ENCODE peak calls at places on chromosome 15, in six cellular contexts. B is IMR-90, L is mammary epithelial cell, D is neural progenitor cell, A is fibroblast of mammary gland, X is astrocyte of the cerebellum. T is an unnamed sample.

GRCh38 chr15:58361291-58361759 is 70.5 kb upstream of the LIPC start:
- DNase-seq in X (peak), D (no peak), B (peak), A (peak), L (no peak), T (peak)

GRCh38 chr15:101615986-101616848 is 36.0 kb downstream of the TM2D3 start:
- DNase-seq in D (peak), B (peak), X (peak), L (peak), A (peak), T (peak)

GRCh38 chr15:55649058-55649423 is 60.9 kb upstream of the PYGO1 start:
- DNase-seq in A (peak), L (peak), B (peak), X (peak), D (no peak), T (peak)

GRCh38 chr15:68583321-68583720 is 4.5 kb downstream of the CORO2B start:
- DNase-seq in A (no peak), X (no peak), L (no peak), B (no peak), D (no peak), T (no peak)

GRCh38 chr15:98686983-98687382 is 38.6 kb downstream of the IGF1R start:
- DNase-seq in D (no peak), A (no peak), X (no peak), B (no peak), L (no peak), T (no peak)

GRCh38 chr15:38154255-38154654 is 98.4 kb upstream of the SPRED1 start:
- DNase-seq in X (no peak), D (no peak), B (no peak), L (no peak), A (no peak), T (no peak)

GRCh38 chr15:80404719-80405553 is 754 bp downstream of the ARNT2 start:
- DNase-seq in X (no peak), B (peak), A (peak), L (no peak), D (peak), T (no peak)

GRCh38 chr15:56098230-56098899 is 105.0 kb upstream of the NEDD4 start:
- DNase-seq in L (no peak), D (no peak), A (no peak), B (peak), X (no peak), T (peak)

GRCh38 chr15:98151098-98151497 is 190.6 kb downstream of the ARRDC4 start:
- DNase-seq in B (no peak), X (no peak), D (no peak), A (no peak), L (peak), T (no peak)

GRCh38 chr15:78107471-78107870 is 15.1 kb downstream of the SH2D7 start:
- DNase-seq in D (no peak), B (no peak), A (no peak), L (no peak), X (no peak), T (no peak)

GRCh38 chr15:44775923-44776322 is 39.6 kb downstream of the TRIM69 start:
- DNase-seq in L (peak), A (peak), B (no peak), X (no peak), D (no peak), T (peak)

GRCh38 chr15:77416954-77417353 is 3.0 kb downstream of the PEAK1 start:
- DNase-seq in D (no peak), B (no peak), X (no peak), L (no peak), A (no peak), T (no peak)

GRCh38 chr15:39145854-39146253 is 435.0 kb upstream of the THBS1 start:
- DNase-seq in A (peak), D (no peak), L (no peak), B (peak), X (no peak), T (peak)

GRCh38 chr15:71485094-71485693 is 325.2 kb upstream of the NR2E3 start:
- DNase-seq in X (peak), L (no peak), A (no peak), D (peak), B (no peak), T (peak)

GRCh38 chr15:96767703-96768434 is 437.4 kb downstream of the NR2F2 start:
- DNase-seq in L (peak), D (no peak), B (no peak), X (no peak), A (no peak), T (peak)

GRCh38 chr15:100334456-100334855 is 7.3 kb downstream of the ADAMTS17 start:
- DNase-seq in X (no peak), L (no peak), B (no peak), A (no peak), D (no peak), T (no peak)

GRCh38 chr15:60095711-60096110 is 91.6 kb downstream of the FOXB1 start:
- DNase-seq in D (no peak), A (peak), X (no peak), L (no peak), B (peak), T (peak)

GRCh38 chr15:47817825-47818681 is 100.7 kb downstream of the SEMA6D start:
- DNase-seq in D (peak), B (no peak), L (no peak), A (no peak), X (no peak), T (no peak)

GRCh38 chr15:76299786-76300185 is 11.5 kb downstream of the ETFA start:
- DNase-seq in B (no peak), A (no peak), D (no peak), L (no peak), X (no peak), T (no peak)

GRCh38 chr15:86872782-86873181 is 793.1 kb downstream of the AGBL1 start:
- DNase-seq in A (no peak), L (no peak), B (no peak), D (no peak), X (no peak), T (no peak)

GRCh38 chr15:33083232-33084006 is 111.1 kb downstream of the FMN1 start:
- DNase-seq in D (no peak), B (peak), L (peak), X (peak), A (no peak), T (no peak)

GRCh38 chr15:62739507-62739906 is 303.0 kb upstream of the TPM1 start:
- DNase-seq in B (peak), A (peak), L (peak), X (no peak), D (no peak), T (peak)

GRCh38 chr15:82968066-82968465 is 15.5 kb upstream of the HOMER2 start:
- DNase-seq in X (peak), L (peak), B (no peak), D (no peak), A (peak), T (peak)

GRCh38 chr15:22968356-22968755 is 11.8 kb downstream of the CYFIP1 start:
- DNase-seq in X (peak), L (peak), A (peak), D (no peak), B (peak), T (peak)

GRCh38 chr15:90478981-90479481 is 50.7 kb upstream of the CRTC3 start:
- DNase-seq in D (no peak), L (peak), A (no peak), X (no peak), B (no peak), T (no peak)

GRCh38 chr15:33735637-33736247 is 232.6 kb upstream of the CHRM5 start:
- DNase-seq in A (peak), X (peak), L (peak), D (peak), B (peak), T (peak)

GRCh38 chr15:45763170-45763869 is 128.5 kb downstream of the SQOR start:
- DNase-seq in D (no peak), B (no peak), L (no peak), A (no peak), X (no peak), T (no peak)

GRCh38 chr15:85768595-85769168 is 26.0 kb downstream of the KLHL25 start:
- DNase-seq in X (no peak), A (no peak), D (no peak), B (no peak), L (no peak), T (no peak)

GRCh38 chr15:101449471-101450425 is 39.8 kb downstream of the PCSK6 start:
- DNase-seq in A (no peak), D (no peak), B (no peak), L (no peak), X (no peak), T (no peak)

GRCh38 chr15:45645026-45645980 is 10.5 kb downstream of the SQOR start:
- DNase-seq in A (peak), B (peak), X (no peak), D (no peak), L (peak), T (peak)

GRCh38 chr15:81888748-81889479 is 156.9 kb downstream of the MEX3B start:
- DNase-seq in D (no peak), X (peak), B (peak), A (no peak), L (no peak), T (peak)

GRCh38 chr15:93179704-93180103 is 90.7 kb upstream of the RGMA start:
- DNase-seq in B (no peak), L (no peak), A (no peak), D (peak), X (peak), T (no peak)

GRCh38 chr15:69697913-69698312 is 245.3 kb downstream of the RPLP1 start:
- DNase-seq in A (no peak), L (no peak), X (no peak), B (no peak), D (no peak), T (no peak)
- H3K4me3 ChIP-seq in A (no peak), L (no peak), X (no peak), B (no peak), D (no peak), T (no peak)

GRCh38 chr15:31930967-31931366 is 99.3 kb upstream of the CHRNA7 start:
- DNase-seq in A (no peak), D (no peak), B (no peak), X (no peak), L (no peak), T (no peak)
- H3K4me3 ChIP-seq in A (no peak), D (no peak), B (no peak), X (no peak), L (no peak), T (no peak)

GRCh38 chr15:66328721-66329220 is 27.7 kb downstream of the TIPIN start:
- DNase-seq in B (no peak), X (no peak), L (no peak), A (no peak), D (no peak), T (no peak)

GRCh38 chr15:66326051-66326450 is 30.4 kb downstream of the TIPIN start:
- DNase-seq in D (no peak), L (no peak), B (no peak), A (no peak), X (no peak), T (no peak)

GRCh38 chr15:66327736-66328135 is 28.7 kb downstream of the TIPIN start:
- DNase-seq in D (no peak), X (no peak), B (no peak), A (no peak), L (no peak), T (no peak)

GRCh38 chr15:66323312-66323928 is 30.1 kb downstream of the DIS3L start:
- DNase-seq in L (no peak), B (no peak), X (no peak), A (no peak), D (peak), T (no peak)
- H3K4me3 ChIP-seq in L (no peak), B (no peak), X (no peak), A (no peak), D (no peak), T (no peak)

DNA sequence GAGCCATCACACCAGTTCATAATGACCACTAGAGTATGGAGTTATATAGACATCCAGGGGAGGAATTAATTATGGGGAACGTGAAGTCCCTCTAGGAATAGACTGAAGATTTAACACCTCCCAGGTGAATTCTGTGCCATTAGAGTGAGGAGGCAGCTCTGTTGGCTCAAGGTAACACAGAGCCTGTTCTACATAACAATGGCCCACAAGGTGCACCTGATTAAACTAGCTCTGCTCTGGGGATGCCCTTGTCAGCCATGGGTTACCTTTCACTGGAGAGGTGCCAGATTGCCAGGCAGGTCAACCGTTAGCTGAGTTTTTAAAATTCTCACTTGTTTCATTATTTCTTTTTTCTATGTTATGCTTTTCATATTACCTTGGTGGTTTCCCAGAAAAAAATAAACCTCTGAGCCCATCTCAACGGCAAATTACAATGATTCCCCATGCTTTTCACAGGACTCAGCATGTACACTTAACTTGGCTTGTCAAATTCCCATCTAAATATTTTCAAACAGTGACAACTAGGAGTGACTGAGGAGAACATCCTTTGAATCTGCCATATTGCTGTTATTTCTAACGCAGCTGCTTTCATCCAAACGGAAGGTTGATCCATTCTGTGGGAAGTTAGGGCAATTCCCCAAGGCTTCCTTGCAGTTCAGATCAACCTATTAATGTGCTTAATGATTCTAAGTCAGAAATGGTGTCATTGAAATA is 512.9 kb downstream of the MCTP2 start:
- DNase-seq in X (no peak), A (no peak), B (no peak), D (no peak), L (no peak), T (no peak)
- H3K4me3 ChIP-seq in X (no peak), A (no peak), B (no peak), D (no peak), L (no peak), T (no peak)

GRCh38 chr15:29115093-29115991 is 154.3 kb downstream of the NSMCE3 start:
- DNase-seq in B (no peak), X (no peak), L (no peak), A (no peak), D (peak), T (peak)
- H3K4me3 ChIP-seq in B (no peak), X (peak), L (no peak), A (peak), D (peak), T (peak)

GRCh38 chr15:64153480-64154367 is 2.2 kb downstream of the SNX22 start:
- DNase-seq in B (peak), L (peak), A (peak), X (peak), D (peak), T (peak)
- H3K4me3 ChIP-seq in B (no peak), L (no peak), A (no peak), X (no peak), D (peak), T (no peak)

T was measured in cardiac fibroblast.